ENCODE peak calls at places on chromosomes 4 and X, in eight cellular contexts. B is lung; I is PC-3; L is mucosa of descending colon; N is pancreas; T is CD8-positive, alpha-beta T cell; V is breast epithelium; E is K562. A is an unnamed sample. For H3K4me1, the result is how much of the 10 kb centered on the place peaks cover.

GRCh38 chr4:20253272-20253798 is 1.6 kb downstream of the SLIT2 start:
- DNase-seq in B (no peak), I (no peak), L (peak), N (no peak), T (no peak), V (no peak), E (no peak), A (no peak)

GRCh38 chr4:14700083-14700482 is 302.2 kb upstream of the CPEB2 start:
- DNase-seq in B (no peak), I (no peak), L (no peak), N (no peak), T (no peak), V (no peak), E (no peak), A (no peak)

GRCh38 chr4:176538217-176538925 is 218.6 kb downstream of the SPCS3 start:
- DNase-seq in B (no peak), I (peak), L (no peak), N (no peak), T (no peak), V (no peak), E (no peak), A (no peak)

GRCh38 chr4:183173580-183174526 is 74.8 kb downstream of the WWC2 start:
- DNase-seq in B (no peak), I (no peak), L (no peak), N (no peak), T (no peak), V (no peak), E (no peak), A (no peak)

GRCh38 chr4:54228563-54229501 is at the start of gene PDGFRA:
- DNase-seq in B (peak), I (no peak), L (peak), N (no peak), T (no peak), V (peak), E (no peak), A (peak)

GRCh38 chr4:23979534-23979933 is 89.7 kb upstream of the PPARGC1A start:
- DNase-seq in B (no peak), I (no peak), L (no peak), N (no peak), T (no peak), V (no peak), E (no peak), A (no peak)

GRCh38 chr4:188611143-188611542 is 471.9 kb downstream of the TRIML1 start:
- DNase-seq in B (no peak), I (no peak), L (no peak), N (no peak), T (no peak), V (no peak), E (no peak), A (no peak)

GRCh38 chr4:6986067-6986780 is 56.9 kb upstream of the TADA2B start:
- DNase-seq in B (no peak), I (peak), L (no peak), N (peak), T (no peak), V (peak), E (no peak), A (no peak)

GRCh38 chr4:40334591-40335507 is at the start of gene CHRNA9:
- DNase-seq in B (no peak), I (no peak), L (no peak), N (no peak), T (no peak), V (no peak), E (no peak), A (no peak)

GRCh38 chrX:103404225-103405008 is 28.1 kb downstream of the BEX3 start:
- DNase-seq in B (peak), I (peak), L (no peak), N (peak), T (peak), V (peak), E (peak), A (peak)

GRCh38 chr4:57100979-57101629 is 9.1 kb downstream of the IGFBP7 start:
- DNase-seq in B (no peak), I (no peak), L (no peak), N (no peak), T (no peak), V (no peak), E (no peak), A (peak)

GRCh38 chrX:150298841-150299551 is 64.1 kb upstream of the MAMLD1 start:
- DNase-seq in B (no peak), I (peak), L (no peak), N (no peak), T (no peak), V (no peak), E (no peak), A (no peak)

GRCh38 chrX:136185409-136186022 is 38.2 kb downstream of the FHL1 start:
- DNase-seq in B (no peak), I (peak), L (no peak), N (no peak), T (no peak), V (no peak), E (no peak), A (no peak)

GRCh38 chrX:107724653-107725052 is 50.9 kb downstream of the TSC22D3 start:
- DNase-seq in B (no peak), I (no peak), L (no peak), N (no peak), T (no peak), V (no peak), E (no peak), A (no peak)

GRCh38 chrX:113059714-113060113 is 219.1 kb upstream of the AMOT start:
- DNase-seq in B (no peak), I (no peak), L (no peak), N (no peak), T (no peak), V (no peak), E (no peak), A (no peak)

DNA sequence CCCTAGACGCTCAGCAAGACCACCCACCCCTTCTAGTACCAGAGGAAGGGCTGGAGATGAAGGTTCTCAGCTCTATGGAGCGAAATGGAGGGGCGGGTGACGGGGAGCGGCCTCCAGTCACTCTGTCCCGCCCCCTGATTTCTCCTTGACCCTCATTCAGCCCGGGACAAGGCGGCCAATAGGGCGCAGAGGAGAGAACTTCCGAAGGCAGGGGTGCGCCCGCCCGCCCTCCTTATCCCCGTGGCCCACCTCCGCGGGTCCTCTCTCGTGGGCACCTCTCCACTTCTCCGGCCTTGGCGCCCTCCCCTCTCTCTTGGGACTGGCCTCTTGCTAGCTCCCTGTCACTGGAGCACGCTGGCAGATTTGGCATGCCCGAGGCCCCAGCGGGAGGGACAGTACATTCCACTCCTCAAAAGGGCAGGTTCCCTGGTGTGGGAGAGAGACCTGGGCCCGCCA is 1.1 kb upstream of the SEPTIN6 start:
- DNase-seq in B (no peak), I (no peak), L (peak), N (no peak), T (no peak), V (no peak), E (no peak), A (no peak)
- H3K4me1 ChIP-seq in B (under half), I (under half), L (under half), N (under half), T (under half), V (under half), E (under half), A (under half)

DNA sequence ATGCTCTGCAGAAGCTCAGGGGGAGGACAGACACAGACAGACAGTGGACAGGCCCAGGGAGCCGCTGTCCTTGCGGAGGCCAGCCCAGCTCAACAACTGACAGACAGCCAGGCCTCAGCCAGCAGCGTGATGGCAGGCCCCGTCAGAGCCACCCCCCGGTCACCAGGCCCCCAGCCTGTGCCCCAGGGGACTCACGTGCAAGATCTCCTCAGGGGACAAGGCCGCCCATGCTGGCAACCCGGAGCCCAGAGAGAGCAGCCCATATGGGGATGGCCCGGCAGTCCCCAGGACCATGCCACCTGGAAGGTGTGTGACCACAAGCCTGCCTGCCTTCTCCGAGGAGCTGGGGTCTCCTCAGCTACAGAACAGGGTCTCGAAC is 28.0 kb upstream of the MXD4 start:
- DNase-seq in B (no peak), I (no peak), L (no peak), N (peak), T (no peak), V (no peak), E (no peak), A (no peak)
- H3K4me3 ChIP-seq in B (no peak), I (no peak), L (no peak), N (no peak), T (peak), V (no peak), E (no peak), A (no peak)

GRCh38 chrX:71000139-71000538 is 68.0 kb downstream of the SNX12 start:
- DNase-seq in B (no peak), I (no peak), L (no peak), N (no peak), T (no peak), V (no peak), E (peak), A (no peak)

GRCh38 chrX:70995338-70995737 is 64.4 kb upstream of the SLC7A3 start:
- DNase-seq in B (no peak), I (no peak), L (no peak), N (no peak), T (no peak), V (no peak), E (no peak), A (no peak)

GRCh38 chrX:70998402-70999027 is 67.6 kb upstream of the SLC7A3 start:
- DNase-seq in B (no peak), I (peak), L (no peak), N (no peak), T (peak), V (peak), E (no peak), A (peak)
- TF ChIP-seq CTCF in B (no peak), I (peak), L (no peak), N (no peak), T (no peak), V (peak), E (peak), A (no peak)

GRCh38 chrX:3442685-3443084 is 96.2 kb upstream of the MXRA5 start:
- DNase-seq in B (no peak), I (no peak), L (no peak), N (no peak), T (no peak), V (no peak), E (no peak), A (no peak)
- H3K4me1 ChIP-seq in B (under half), I (under half), L (under half), N (under half), T (under half), V (under half), E (under half), A (under half)

DNA sequence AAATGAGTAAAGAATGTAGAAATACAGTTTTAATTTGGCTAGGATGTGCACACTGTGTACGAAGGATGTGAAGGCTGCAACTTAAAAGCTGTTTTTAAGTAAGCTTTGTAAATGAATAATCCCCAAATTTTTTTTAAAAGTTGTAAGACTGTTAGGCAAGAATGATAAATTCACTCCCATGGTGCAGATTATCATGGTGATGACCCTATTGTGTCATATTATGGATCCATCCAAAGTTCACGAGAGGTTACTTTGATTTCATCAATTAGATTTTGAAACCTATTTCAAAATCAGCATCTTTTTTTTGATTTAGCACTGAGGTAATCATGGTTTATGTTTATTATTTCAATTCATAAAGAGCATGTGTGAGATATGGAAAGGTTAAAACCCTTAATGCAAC is 62.9 kb upstream of the ETNPPL start:
- DNase-seq in B (no peak), I (no peak), L (no peak), N (no peak), T (no peak), V (no peak), E (no peak), A (no peak)
- H3K4me3 ChIP-seq in B (no peak), I (no peak), L (no peak), N (no peak), T (no peak), V (no peak), E (no peak), A (no peak)

GRCh38 chr4:110970642-110971041 is 347.8 kb upstream of the PITX2 start:
- DNase-seq in B (no peak), I (peak), L (no peak), N (peak), T (no peak), V (no peak), E (no peak), A (peak)
- TF ChIP-seq CTCF in B (no peak), I (peak), L (peak), N (no peak), T (no peak), V (no peak), E (no peak), A (peak)

GRCh38 chr4:13541720-13542576 is 2.4 kb downstream of the NKX3-2 start:
- DNase-seq in B (peak), I (no peak), L (no peak), N (peak), T (peak), V (no peak), E (no peak), A (no peak)

GRCh38 chr4:13544556-13545393 is 467 bp upstream of the NKX3-2 start:
- DNase-seq in B (peak), I (peak), L (peak), N (peak), T (no peak), V (no peak), E (peak), A (peak)

GRCh38 chr4:13542577-13543042 is 1.7 kb downstream of the NKX3-2 start:
- DNase-seq in B (no peak), I (no peak), L (no peak), N (no peak), T (no peak), V (no peak), E (no peak), A (no peak)

GRCh38 chr4:13543648-13544555 is at the start of gene NKX3-2:
- DNase-seq in B (no peak), I (peak), L (no peak), N (no peak), T (no peak), V (no peak), E (no peak), A (no peak)

GRCh38 chr4:13543091-13543581 is 1.2 kb downstream of the NKX3-2 start:
- DNase-seq in B (no peak), I (no peak), L (no peak), N (no peak), T (no peak), V (no peak), E (no peak), A (no peak)
- H3K4me1 ChIP-seq in B (under half), I (under half), L (under half), N (under half), T (half or more), V (under half), E (under half), A (under half)

DNA sequence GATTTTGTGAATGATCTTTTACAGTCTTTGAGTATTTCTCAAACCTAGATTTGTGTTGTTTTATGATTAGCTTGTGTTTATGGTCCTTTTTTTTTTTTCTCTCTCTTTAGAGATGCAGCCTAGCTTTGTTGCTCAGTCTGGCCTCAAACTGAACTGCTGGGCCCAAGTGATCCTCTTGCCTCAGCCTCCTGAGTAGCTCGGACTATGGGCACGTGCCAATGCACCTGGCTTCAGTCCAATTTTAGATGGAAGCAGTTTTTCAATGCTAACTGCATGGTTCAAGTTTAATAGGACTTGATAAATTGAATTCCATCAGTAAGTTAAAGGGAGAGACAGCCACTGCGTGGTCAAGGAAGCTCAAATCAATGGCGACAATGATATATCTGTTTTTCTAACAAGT is 3.8 kb upstream of the FGG start:
- DNase-seq in B (no peak), I (no peak), L (no peak), N (no peak), T (no peak), V (no peak), E (no peak), A (no peak)
- H3K4me3 ChIP-seq in B (no peak), I (no peak), L (no peak), N (no peak), T (no peak), V (no peak), E (no peak), A (no peak)

DNA sequence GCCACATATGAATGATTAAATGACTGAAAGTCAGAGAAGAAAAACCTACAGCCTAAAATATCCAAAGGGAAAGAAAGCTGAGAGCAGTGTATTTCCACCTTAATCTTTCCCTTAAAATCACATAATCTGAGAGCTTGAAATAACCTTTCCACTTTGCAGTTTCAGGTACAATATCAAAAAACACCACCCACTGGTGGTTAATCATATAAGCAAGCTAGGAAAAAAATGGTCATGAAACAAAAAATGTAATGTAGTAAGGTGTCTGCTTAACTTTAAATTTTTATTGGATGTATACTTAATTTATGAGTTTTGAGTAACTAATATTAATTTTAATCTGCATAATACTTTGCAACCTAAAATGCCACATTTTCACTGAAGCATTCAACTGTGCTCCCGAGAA is 3.2 kb downstream of the PRDM5 start:
- DNase-seq in B (no peak), I (no peak), L (no peak), N (no peak), T (no peak), V (no peak), E (no peak), A (no peak)
- TF ChIP-seq CTCF in B (no peak), I (peak), L (no peak), N (no peak), T (peak), V (no peak), E (no peak), A (no peak)

A was measured in Caco-2.